ENCODE peak calls at places on chromosome 6, in seven cellular contexts. O is midbrain; G is cardiac fibroblast; M is HepG2; Q is AG10803; P is activated T-cell treated with anti-CD3 and anti-CD28 coated beads, Interleukin-2, amount 50 U/mL, for 72 hours; H is MM.1S. W is an unnamed sample.

GRCh38 chr6:96001891-96002575 is 13.7 kb upstream of the FUT9 start:
- DNase-seq in G (no peak), Q (no peak), O (no peak), P (no peak), H (no peak), M (no peak), W (no peak)

GRCh38 chr6:151350442-151351145 is 40.8 kb downstream of the ZBTB2 start:
- DNase-seq in Q (no peak), O (no peak), G (no peak), P (no peak), M (no peak), H (no peak), W (no peak)

GRCh38 chr6:101232946-101233345 is 160.6 kb upstream of the GRIK2 start:
- DNase-seq in M (no peak), O (no peak), Q (no peak), G (no peak), H (no peak), P (no peak), W (no peak)

GRCh38 chr6:21807299-21807698 is 213.7 kb downstream of the SOX4 start:
- DNase-seq in O (no peak), P (no peak), Q (no peak), M (no peak), G (no peak), H (no peak), W (no peak)

GRCh38 chr6:168648240-168648639 is 207.3 kb downstream of the SMOC2 start:
- DNase-seq in P (no peak), O (no peak), M (no peak), Q (no peak), H (no peak), G (no peak), W (no peak)

GRCh38 chr6:56691201-56691595 is 48.5 kb upstream of the DST start:
- DNase-seq in H (no peak), Q (no peak), M (no peak), P (no peak), O (no peak), G (no peak), W (no peak)

GRCh38 chr6:56246941-56247653 is at the start of gene COL21A1:
- DNase-seq in H (no peak), O (no peak), Q (no peak), G (peak), M (no peak), P (no peak), W (peak)

GRCh38 chr6:19664050-19664449 is 173.1 kb upstream of the ID4 start:
- DNase-seq in Q (no peak), H (no peak), O (no peak), M (no peak), G (no peak), P (no peak), W (no peak)

GRCh38 chr6:44475417-44475778 is 87.9 kb downstream of the CDC5L start:
- DNase-seq in P (no peak), H (no peak), O (no peak), M (no peak), G (no peak), Q (no peak), W (no peak)

GRCh38 chr6:154474636-154475428 is 35.7 kb downstream of the CNKSR3 start:
- DNase-seq in M (no peak), P (no peak), G (peak), Q (peak), H (no peak), O (no peak), W (no peak)

GRCh38 chr6:168025831-168026325 is 28.4 kb downstream of the KIF25 start:
- DNase-seq in O (no peak), Q (no peak), P (no peak), H (peak), G (no peak), M (no peak), W (peak)

GRCh38 chr6:79077680-79078056 is 386 bp downstream of the PHIP start:
- DNase-seq in M (no peak), O (no peak), Q (no peak), G (no peak), P (peak), H (peak), W (no peak)

GRCh38 chr6:140264451-140264850 is 890.0 kb upstream of the CITED2 start:
- DNase-seq in O (no peak), M (no peak), Q (peak), G (no peak), H (no peak), P (no peak), W (no peak)

GRCh38 chr6:53033764-53034163 is 31.4 kb upstream of the FBXO9 start:
- DNase-seq in O (peak), P (no peak), Q (peak), M (no peak), H (no peak), G (peak), W (no peak)

GRCh38 chr6:159595173-159595572 is 97.9 kb downstream of the SOD2 start:
- DNase-seq in G (peak), O (peak), M (no peak), Q (peak), H (no peak), P (no peak), W (no peak)

GRCh38 chr6:96545882-96546281 is 17.0 kb upstream of the FHL5 start:
- DNase-seq in H (no peak), O (no peak), M (no peak), G (no peak), Q (no peak), P (no peak), W (no peak)

GRCh38 chr6:143471822-143472221 is 21.2 kb downstream of the PEX3 start:
- DNase-seq in H (no peak), G (no peak), O (no peak), P (no peak), Q (no peak), M (no peak), W (no peak)

GRCh38 chr6:33502486-33502885 is 48.1 kb downstream of the ZBTB9 start:
- DNase-seq in M (no peak), P (no peak), H (no peak), O (no peak), G (no peak), Q (no peak), W (no peak)

GRCh38 chr6:113591896-113592827 is 265.0 kb upstream of the MARCKS start:
- DNase-seq in P (no peak), G (peak), Q (peak), M (peak), H (no peak), O (no peak), W (no peak)

GRCh38 chr6:47655719-47656595 is 42.4 kb upstream of the ADGRF4 start:
- DNase-seq in O (no peak), G (peak), M (no peak), P (no peak), H (no peak), Q (no peak), W (no peak)

GRCh38 chr6:109702797-109703196 is 11.7 kb downstream of the FIG4 start:
- DNase-seq in Q (no peak), P (no peak), G (no peak), H (no peak), M (no peak), O (no peak), W (no peak)

GRCh38 chr6:97468981-97469380 is 186.0 kb upstream of the MMS22L start:
- DNase-seq in G (no peak), H (no peak), O (no peak), M (no peak), P (no peak), Q (no peak), W (no peak)

GRCh38 chr6:117601811-117602150 is 530 bp downstream of the GOPC start:
- DNase-seq in Q (no peak), H (peak), M (no peak), P (no peak), G (no peak), O (peak), W (no peak)

GRCh38 chr6:148423133-148423532 is 80.5 kb downstream of the SASH1 start:
- DNase-seq in H (no peak), P (no peak), Q (peak), G (no peak), O (no peak), M (no peak), W (no peak)

GRCh38 chr6:13708679-13709261 is 2.9 kb downstream of the RANBP9 start:
- DNase-seq in G (peak), H (no peak), Q (peak), O (no peak), M (no peak), P (no peak), W (no peak)

GRCh38 chr6:14616611-14617010 is 499.0 kb downstream of the CD83 start:
- DNase-seq in G (no peak), H (no peak), O (no peak), M (no peak), Q (no peak), P (no peak), W (no peak)

GRCh38 chr6:146788115-146788514 is 189.3 kb downstream of the ADGB start:
- DNase-seq in H (no peak), Q (peak), M (no peak), G (no peak), O (no peak), P (no peak), W (no peak)

GRCh38 chr6:134299236-134299635 is 18.7 kb downstream of the SGK1 start:
- DNase-seq in Q (peak), O (no peak), G (peak), H (no peak), P (no peak), M (peak), W (no peak)

GRCh38 chr6:42505377-42505702 is 53.6 kb upstream of the TRERF1 start:
- DNase-seq in O (no peak), G (peak), M (no peak), H (no peak), Q (peak), P (no peak), W (no peak)

GRCh38 chr6:7073810-7074525 is 33.8 kb upstream of the RREB1 start:
- DNase-seq in O (peak), G (no peak), P (peak), Q (no peak), M (no peak), H (peak), W (no peak)

GRCh38 chr6:25192562-25192961 is 86.6 kb upstream of the CARMIL1 start:
- DNase-seq in M (no peak), G (peak), O (no peak), P (no peak), Q (peak), H (no peak), W (no peak)

GRCh38 chr6:52009736-52010135 is 77.7 kb downstream of the PKHD1 start:
- DNase-seq in G (no peak), P (no peak), O (no peak), H (no peak), M (no peak), Q (no peak), W (no peak)

GRCh38 chr6:145483191-145483996 is 251.9 kb downstream of the EPM2A start:
- DNase-seq in H (no peak), O (no peak), M (peak), P (no peak), G (peak), Q (no peak), W (no peak)

GRCh38 chr6:125586605-125587004 is 162.8 kb upstream of the HEY2 start:
- DNase-seq in O (no peak), M (no peak), G (no peak), P (no peak), H (no peak), Q (no peak), W (no peak)